ENCODE peak calls at places on chromosomes 12 and 14, in six cellular contexts. One of them, this sample, is unnamed.

GRCh38 chr12:39272934-39273770 is 169.8 kb downstream of the KIF21A start:
- DNase-seq in AG08395: peak
- DNase-seq in amygdala: no peak
- DNase-seq in HL-60: peak
- DNase-seq in GM23248: peak
- DNase-seq in substantia nigra: no peak
- DNase-seq in this sample: no peak

GRCh38 chr12:48956279-48957140 is 777 bp downstream of the ARF3 start:
- DNase-seq in substantia nigra: no peak
- DNase-seq in HL-60: peak
- DNase-seq in amygdala: peak
- DNase-seq in AG08395: peak
- DNase-seq in GM23248: peak
- DNase-seq in this sample: peak

GRCh38 chr12:25323774-25324086 is 73.0 kb upstream of the KRAS start:
- DNase-seq in HL-60: no peak
- DNase-seq in GM23248: no peak
- DNase-seq in substantia nigra: no peak
- DNase-seq in AG08395: no peak
- DNase-seq in amygdala: no peak
- DNase-seq in this sample: no peak

GRCh38 chr12:103050273-103050672 is 92.8 kb downstream of the ASCL1 start:
- DNase-seq in GM23248: no peak
- DNase-seq in amygdala: no peak
- DNase-seq in HL-60: no peak
- DNase-seq in substantia nigra: no peak
- DNase-seq in AG08395: no peak
- DNase-seq in this sample: no peak

GRCh38 chr12:91902860-91903683 is 242.6 kb downstream of the BTG1 start:
- DNase-seq in substantia nigra: no peak
- DNase-seq in AG08395: peak
- DNase-seq in GM23248: peak
- DNase-seq in HL-60: no peak
- DNase-seq in amygdala: no peak
- DNase-seq in this sample: no peak

GRCh38 chr14:102654298-102654697 is 61.8 kb downstream of the RCOR1 start:
- DNase-seq in AG08395: no peak
- DNase-seq in GM23248: no peak
- DNase-seq in substantia nigra: no peak
- DNase-seq in HL-60: no peak
- DNase-seq in amygdala: no peak
- DNase-seq in this sample: no peak

GRCh38 chr12:101299346-101299745 is 19.4 kb downstream of the UTP20 start:
- DNase-seq in GM23248: peak
- DNase-seq in substantia nigra: no peak
- DNase-seq in HL-60: no peak
- DNase-seq in AG08395: no peak
- DNase-seq in amygdala: no peak
- DNase-seq in this sample: no peak

GRCh38 chr14:104724981-104725771 is 1.1 kb downstream of the ADSS1 start:
- DNase-seq in GM23248: peak
- DNase-seq in amygdala: no peak
- DNase-seq in substantia nigra: no peak
- DNase-seq in AG08395: peak
- DNase-seq in HL-60: no peak
- DNase-seq in this sample: peak

GRCh38 chr12:57031228-57031670 is 14.9 kb upstream of the TAC3 start:
- DNase-seq in substantia nigra: no peak
- DNase-seq in amygdala: no peak
- DNase-seq in GM23248: no peak
- DNase-seq in HL-60: no peak
- DNase-seq in AG08395: no peak
- DNase-seq in this sample: no peak

GRCh38 chr12:55733021-55733555 is 4.3 kb upstream of the CD63 start:
- DNase-seq in AG08395: no peak
- DNase-seq in GM23248: no peak
- DNase-seq in amygdala: no peak
- DNase-seq in HL-60: no peak
- DNase-seq in substantia nigra: no peak
- DNase-seq in this sample: no peak

GRCh38 chr14:37598085-37598972 is 2.9 kb downstream of the TTC6 start:
- DNase-seq in amygdala: no peak
- DNase-seq in substantia nigra: no peak
- DNase-seq in GM23248: no peak
- DNase-seq in HL-60: no peak
- DNase-seq in AG08395: no peak
- DNase-seq in this sample: no peak

This sample was measured in CMK.